ENCODE peak calls at places on chromosomes 16 and 17, in ten cellular contexts. J is lower leg skin; V is ascending aorta; G is CD8-positive, alpha-beta T cell; X is KG1; O is NCI-H526; A is cardiac muscle cell; K is stimulated activated CD8-positive, alpha-beta memory T cell treated with anti-CD3 and anti-CD28 coated beads, Interleukin-7, amount 100 ng/mL, for 1 hour; D is stimulated activated CD4-positive, alpha-beta T cell treated with anti-CD3 and anti-CD28 coated beads, Interleukin-4, amount 100 ng/mL, for 1 hour; U is ELF-1. N is an unnamed sample.
A peak's percentile ranks its signal among the peaks of the same experiment; 100 is the strongest.

GRCh38 chr17:17107281-17107680 is 65.0 kb downstream of the MPRIP start:
- DNase-seq in J (no peak), V (no peak), G (no peak), X (no peak), O (no peak), A (no peak), K (no peak), D (no peak), U (no peak), N (no peak)

GRCh38 chr16:81601601-81602251 is 157.1 kb downstream of the CMIP start:
- DNase-seq in J (no peak), V (no peak), G (no peak), X (no peak), O (no peak), A (no peak), K (no peak), D (no peak), U (no peak), N (no peak)

GRCh38 chr16:70805380-70805779 is 4.4 kb upstream of the VAC14 start:
- DNase-seq in J (no peak), V (no peak), G (no peak), X (no peak), O (no peak), A (no peak), K (no peak), D (no peak), U (no peak), N (no peak)

GRCh38 chr17:20262116-20262977 is 205.0 kb downstream of the LGALS9B start:
- DNase-seq in J (no peak), V (no peak), G (no peak), X (no peak), O (no peak), A (no peak), K (no peak), D (no peak), U (no peak), N (no peak)

GRCh38 chr16:50268352-50268751 is 2.0 kb downstream of the ADCY7 start:
- DNase-seq in J (no peak), V (no peak), G (no peak), X (no peak), O (no peak), A (no peak), K (no peak), D (no peak), U (no peak), N (no peak)

GRCh38 chr17:78381601-78382168 is 3.2 kb downstream of the PGS1 start:
- DNase-seq in J (no peak), V (no peak), G (peak; percentile 40), X (peak; percentile 80), O (no peak), A (no peak), K (no peak), D (peak; percentile 50), U (peak; percentile 78), N (no peak)

GRCh38 chr17:28579526-28579925 is 2.8 kb upstream of the ALDOC start:
- DNase-seq in J (no peak), V (no peak), G (no peak), X (no peak), O (no peak), A (no peak), K (no peak), D (no peak), U (no peak), N (no peak)

GRCh38 chr17:35734396-35734795 is 3.0 kb downstream of the RASL10B start:
- DNase-seq in J (no peak), V (peak; percentile 24), G (no peak), X (no peak), O (no peak), A (no peak), K (no peak), D (no peak), U (no peak), N (no peak)

GRCh38 chr17:80586464-80587228 is 42.0 kb downstream of the RPTOR start:
- DNase-seq in J (no peak), V (no peak), G (no peak), X (no peak), O (no peak), A (no peak), K (no peak), D (no peak), U (no peak), N (no peak)

GRCh38 chr17:8091033-8091687 is 3.6 kb upstream of the ALOX12B start:
- DNase-seq in J (no peak), V (no peak), G (no peak), X (no peak), O (peak; percentile 86), A (no peak), K (no peak), D (no peak), U (no peak), N (no peak)

GRCh38 chr16:50602531-50603205 is 54.5 kb downstream of the NKD1 start:
- DNase-seq in J (peak; percentile 43), V (no peak), G (peak; percentile 75), X (no peak), O (no peak), A (no peak), K (no peak), D (peak; percentile 25), U (no peak), N (no peak)